ENCODE peak calls at places on chromosomes 6 and 20, in five cellular contexts. Q is HEK293T, O is NT2/D1, S is GM12878, X is HepG2. G is an unnamed sample.

GRCh38 chr6:50720623-50721022 is 7.3 kb downstream of the TFAP2D start:
- DNase-seq in Q (peak; percentile 33), O (no peak), S (no peak), X (no peak), G (no peak)

GRCh38 chr6:73041051-73041450 is 184.2 kb downstream of the KHDC1L start:
- DNase-seq in Q (no peak), O (no peak), S (no peak), X (no peak), G (no peak)

GRCh38 chr6:145865175-145865574 is 50.6 kb upstream of the FBXO30 start:
- DNase-seq in Q (no peak), O (no peak), S (no peak), X (no peak), G (no peak)

GRCh38 chr6:139472341-139473038 is 98.0 kb upstream of the CITED2 start:
- DNase-seq in Q (no peak), O (no peak), S (no peak), X (no peak), G (no peak)

GRCh38 chr6:62492192-62492822 is 206.3 kb upstream of the KHDRBS2 start:
- DNase-seq in Q (no peak), O (no peak), S (no peak), X (no peak), G (no peak)

GRCh38 chr20:37526238-37526838 is 1.3 kb downstream of the BLCAP start:
- DNase-seq in Q (peak; percentile 54), O (peak; percentile 81), S (no peak), X (peak; percentile 73), G (peak; percentile 61)

GRCh38 chr6:101883398-101883975 is 490.0 kb downstream of the GRIK2 start:
- DNase-seq in Q (no peak), O (no peak), S (no peak), X (no peak), G (no peak)

GRCh38 chr6:123547216-123547978 is 89.4 kb downstream of the TRDN start:
- DNase-seq in Q (no peak), O (no peak), S (no peak), X (no peak), G (no peak)

GRCh38 chr6:99295276-99295675 is 54.2 kb downstream of the FAXC start:
- DNase-seq in Q (no peak), O (no peak), S (no peak), X (no peak), G (no peak)

GRCh38 chr6:20400476-20401402 is 940 bp upstream of the E2F3 start:
- DNase-seq in Q (peak; percentile 67), O (no peak), S (no peak), X (peak; percentile 50), G (no peak)

GRCh38 chr6:116410945-116411623 is 40.3 kb downstream of the DSE start:
- DNase-seq in Q (no peak), O (no peak), S (no peak), X (no peak), G (no peak)

GRCh38 chr20:16111853-16112412 is 461.3 kb downstream of the KIF16B start:
- DNase-seq in Q (no peak), O (no peak), S (no peak), X (no peak), G (no peak)

GRCh38 chr6:26104457-26105108 is 17.4 kb downstream of the HFE start:
- DNase-seq in Q (no peak), O (no peak), S (no peak), X (peak; percentile 90), G (peak; percentile 56)

GRCh38 chr20:47397652-47398301 is 41.3 kb upstream of the ZMYND8 start:
- DNase-seq in Q (no peak), O (no peak), S (no peak), X (no peak), G (no peak)

GRCh38 chr6:114446342-114446741 is 103.5 kb upstream of the HS3ST5 start:
- DNase-seq in Q (no peak), O (no peak), S (no peak), X (no peak), G (no peak)

GRCh38 chr6:114445846-114446245 is 103.0 kb upstream of the HS3ST5 start:
- DNase-seq in Q (no peak), O (no peak), S (no peak), X (no peak), G (no peak)

GRCh38 chr6:114452785-114453401 is 110.1 kb upstream of the HS3ST5 start:
- DNase-seq in Q (no peak), O (no peak), S (no peak), X (no peak), G (no peak)

GRCh38 chr6:114453737-114454276 is 111.0 kb upstream of the HS3ST5 start:
- DNase-seq in Q (no peak), O (no peak), S (no peak), X (no peak), G (no peak)

GRCh38 chr6:114449659-114450058 is 106.8 kb upstream of the HS3ST5 start:
- DNase-seq in Q (no peak), O (no peak), S (no peak), X (no peak), G (no peak)
- TF ChIP-seq SUZ12 in Q (no peak), O (no peak), S (no peak), X (no peak), G (no peak)

DNA sequence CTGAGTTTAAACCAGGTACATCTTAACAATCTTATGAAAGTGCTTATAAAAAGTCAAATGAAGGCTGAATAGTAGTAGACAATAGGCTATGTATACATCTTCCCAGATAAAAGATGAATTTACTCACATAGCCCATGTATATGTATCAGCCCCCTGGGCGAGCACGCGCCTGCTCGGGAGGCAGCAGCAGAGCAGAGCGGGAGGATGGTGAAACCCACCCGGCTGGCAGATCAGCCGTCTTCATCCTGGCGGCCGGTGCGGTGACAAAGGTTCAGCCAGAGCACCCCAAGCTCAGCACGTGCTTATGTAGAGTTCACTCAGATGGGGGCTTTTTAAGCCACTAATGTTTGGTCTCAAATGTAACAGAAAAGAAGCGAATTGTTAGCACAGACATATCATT is 184.8 kb downstream of the KIF6 start:
- DNase-seq in Q (no peak), O (no peak), S (no peak), X (no peak), G (no peak)
- TF ChIP-seq SUZ12 in Q (no peak), O (no peak), S (no peak), X (no peak), G (no peak)

GRCh38 chr6:119034827-119035458 is 43.5 kb downstream of the FAM184A start:
- DNase-seq in Q (no peak), O (no peak), S (no peak), X (peak; percentile 7), G (no peak)
- TF ChIP-seq SUZ12 in Q (no peak), O (no peak), S (no peak), X (no peak), G (no peak)

DNA sequence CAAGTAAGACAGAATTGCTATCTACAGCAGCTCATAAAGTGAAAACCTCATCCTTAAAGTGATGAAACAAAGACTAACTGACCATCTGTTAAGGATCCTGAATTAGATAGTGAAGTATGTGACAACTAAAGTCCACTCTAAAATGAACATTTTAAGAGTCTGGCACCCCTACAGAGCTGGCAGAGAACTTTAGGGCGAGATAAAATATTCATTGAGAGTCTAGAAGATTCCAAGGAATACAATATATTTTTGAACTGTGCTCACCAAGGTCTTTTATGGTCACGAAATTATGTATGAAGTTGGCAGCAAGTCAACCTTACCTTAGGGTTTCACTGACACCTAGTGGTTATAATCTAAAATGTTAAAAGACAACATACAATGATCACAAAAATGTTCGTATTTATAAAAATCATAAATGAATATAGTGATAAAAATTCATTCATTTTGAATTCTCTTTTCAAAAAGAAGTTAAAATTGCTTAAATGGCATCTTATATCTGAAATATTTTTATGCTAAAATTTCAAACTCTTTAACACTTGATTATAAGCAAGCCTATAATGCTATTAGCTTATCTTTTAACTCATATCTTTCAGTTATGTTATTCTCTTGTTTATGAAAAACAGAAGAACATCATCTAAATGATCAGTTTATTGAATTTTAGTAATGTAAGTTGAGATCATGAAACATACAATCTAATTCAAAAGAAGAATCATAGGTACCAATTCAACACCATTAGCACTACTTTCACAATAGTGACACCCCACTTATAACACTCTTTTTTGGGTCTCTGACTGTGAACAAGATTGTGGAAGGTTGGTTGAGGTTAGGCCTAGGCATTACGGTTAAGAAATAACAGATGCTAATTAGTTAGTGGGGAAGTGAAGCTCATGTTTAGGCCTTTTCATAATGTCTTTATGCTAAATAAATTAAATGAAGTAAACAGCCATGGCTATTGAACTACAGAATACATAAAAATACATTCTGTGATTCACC is 27.5 kb downstream of the RSPH3 start:
- DNase-seq in Q (peak; percentile 44), O (peak; percentile 11), S (peak; percentile 31), X (peak; percentile 47), G (no peak)
- TF ChIP-seq SUZ12 in Q (no peak), O (no peak), S (no peak), X (no peak), G (no peak)

DNA sequence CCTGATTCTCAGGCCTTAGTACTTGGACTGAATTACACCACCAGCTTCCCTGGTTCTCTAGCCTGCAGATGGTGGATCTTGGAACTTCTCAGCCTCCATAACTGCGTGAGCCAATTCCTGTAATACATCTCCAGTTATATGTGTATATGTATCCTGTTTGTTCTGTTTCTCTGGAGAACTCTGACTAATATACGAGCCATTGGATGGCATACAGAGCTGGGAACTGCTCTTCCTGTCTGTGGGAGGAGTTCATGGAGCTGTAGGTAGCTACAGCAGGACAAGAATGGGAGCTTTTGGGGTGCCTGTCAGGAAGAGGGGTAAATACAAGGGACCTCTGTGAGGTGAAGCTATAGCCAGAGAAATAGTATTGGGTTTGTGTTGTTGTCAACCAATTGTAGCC is 41.2 kb downstream of the TMEM14A start:
- DNase-seq in Q (no peak), O (no peak), S (no peak), X (no peak), G (no peak)
- TF ChIP-seq SUZ12 in Q (no peak), O (no peak), S (no peak), X (no peak), G (no peak)

DNA sequence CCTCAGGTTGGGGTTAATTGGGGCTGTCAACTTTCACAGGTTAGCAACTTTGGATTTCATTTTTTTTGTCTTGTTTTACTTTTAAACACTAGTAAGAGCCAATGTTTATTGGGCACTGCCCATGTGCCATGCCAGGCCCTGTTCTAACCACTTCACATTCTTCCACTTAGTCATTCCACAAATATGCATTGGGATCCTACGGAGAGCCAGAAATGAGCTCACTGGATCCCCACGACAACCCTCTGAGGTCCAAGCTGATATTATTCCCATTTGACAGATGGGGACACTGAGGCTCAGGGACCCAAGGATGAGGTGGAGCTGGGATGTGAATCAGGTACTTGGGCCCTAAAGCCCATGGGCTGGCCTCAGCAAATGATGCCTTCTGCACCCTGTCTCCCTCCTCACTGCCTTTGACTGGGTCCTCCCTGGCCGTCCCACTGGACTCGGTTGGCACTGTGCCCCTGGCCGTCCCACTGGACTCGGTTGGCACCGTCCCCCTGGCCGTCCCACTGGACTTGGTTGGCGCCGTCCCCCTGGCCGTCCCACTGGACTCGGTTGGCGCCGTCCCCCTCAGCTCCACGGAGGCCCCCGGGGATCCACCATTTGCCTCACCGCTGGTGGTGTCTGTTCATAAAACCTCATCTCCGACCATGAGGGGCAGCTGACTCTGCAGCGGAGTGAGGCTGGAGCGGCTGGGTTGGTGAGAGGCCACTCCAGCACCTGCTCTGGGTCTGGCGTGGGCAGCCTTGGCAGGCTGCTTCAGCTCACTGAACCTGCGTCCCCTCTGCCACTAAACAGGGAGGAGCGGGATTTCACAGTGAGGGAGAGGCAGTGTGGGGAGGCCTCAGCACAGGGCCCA is 4.8 kb upstream of the PMEPA1 start:
- DNase-seq in Q (no peak), O (no peak), S (no peak), X (no peak), G (no peak)
- TF ChIP-seq SUZ12 in Q (no peak), O (no peak), S (no peak), X (no peak), G (no peak)

GRCh38 chr6:42251911-42252637 is 34.4 kb upstream of the MRPS10 start:
- DNase-seq in Q (no peak), O (no peak), S (no peak), X (peak; percentile 42), G (no peak)
- TF ChIP-seq SUZ12 in Q (no peak), O (no peak), S (no peak), X (no peak), G (no peak)

GRCh38 chr6:154412106-154412820 is 55.7 kb upstream of the IPCEF1 start:
- DNase-seq in Q (no peak), O (no peak), S (no peak), X (no peak), G (no peak)
- TF ChIP-seq SUZ12 in Q (no peak), O (no peak), S (no peak), X (no peak), G (no peak)